ENCODE peak calls at places on chromosomes 6 and 20, in six cellular contexts. T is mesenchymal stem cell, O is H9, M is IMR-90, H is mesendoderm, D is H1. L is an unnamed sample.

GRCh38 chr6:154229796-154230195 is 126.8 kb downstream of the IPCEF1 start:
- DNase-seq in T (no peak), H (no peak), O (no peak), D (no peak), M (no peak), L (no peak)

GRCh38 chr6:141846639-141847038 is 286.1 kb upstream of the GJE1 start:
- DNase-seq in M (no peak), T (no peak), D (no peak), H (no peak), O (no peak), L (no peak)

GRCh38 chr6:111339294-111339693 is 143.7 kb downstream of the REV3L start:
- DNase-seq in T (no peak), M (no peak), D (no peak), H (no peak), O (no peak), L (no peak)

GRCh38 chr6:102022803-102023202 is 629.3 kb downstream of the GRIK2 start:
- DNase-seq in M (no peak), D (no peak), H (no peak), T (no peak), O (no peak), L (no peak)

GRCh38 chr6:80329496-80329895 is 223.0 kb downstream of the BCKDHB start:
- DNase-seq in D (no peak), O (peak), T (no peak), H (no peak), M (no peak), L (peak)

GRCh38 chr20:41072099-41072798 is 43.6 kb downstream of the TOP1 start:
- DNase-seq in H (no peak), D (no peak), M (peak), O (no peak), T (peak), L (no peak)

GRCh38 chr6:163438940-163439335 is 24.4 kb downstream of the QKI start:
- DNase-seq in T (peak), O (no peak), M (no peak), H (no peak), D (no peak), L (no peak)

GRCh38 chr6:144809969-144810368 is 524.8 kb downstream of the UTRN start:
- DNase-seq in M (no peak), D (no peak), T (no peak), O (no peak), H (no peak), L (no peak)

GRCh38 chr6:14423330-14423729 is 305.8 kb downstream of the CD83 start:
- DNase-seq in D (no peak), T (peak), H (no peak), M (peak), O (no peak), L (no peak)

GRCh38 chr6:101747711-101748110 is 354.2 kb downstream of the GRIK2 start:
- DNase-seq in M (no peak), O (no peak), T (no peak), H (peak), D (no peak), L (no peak)

GRCh38 chr6:101980924-101981323 is 587.4 kb downstream of the GRIK2 start:
- DNase-seq in O (no peak), T (no peak), M (no peak), H (no peak), D (no peak), L (no peak)

GRCh38 chr6:1942834-1943233 is 302.6 kb downstream of the GMDS start:
- DNase-seq in O (no peak), T (no peak), M (no peak), D (no peak), H (no peak), L (no peak)

GRCh38 chr6:117484052-117484646 is 1.7 kb downstream of the DCBLD1 start:
- DNase-seq in H (no peak), D (no peak), T (no peak), O (no peak), M (no peak), L (no peak)

GRCh38 chr6:53112871-53113270 is 35.8 kb downstream of the GCM1 start:
- DNase-seq in T (no peak), H (no peak), O (no peak), M (no peak), D (no peak), L (no peak)

GRCh38 chr6:41442800-41443501 is 103.2 kb upstream of the FOXP4 start:
- DNase-seq in D (peak), M (peak), O (peak), T (peak), H (peak), L (no peak)

GRCh38 chr6:394641-395289 is 3.2 kb downstream of the IRF4 start:
- DNase-seq in D (no peak), M (no peak), O (no peak), T (no peak), H (no peak), L (no peak)
- H2AK5ac ChIP-seq in D (no peak), M (no peak), O (no peak), T (no peak), H (no peak), L (no peak)

DNA sequence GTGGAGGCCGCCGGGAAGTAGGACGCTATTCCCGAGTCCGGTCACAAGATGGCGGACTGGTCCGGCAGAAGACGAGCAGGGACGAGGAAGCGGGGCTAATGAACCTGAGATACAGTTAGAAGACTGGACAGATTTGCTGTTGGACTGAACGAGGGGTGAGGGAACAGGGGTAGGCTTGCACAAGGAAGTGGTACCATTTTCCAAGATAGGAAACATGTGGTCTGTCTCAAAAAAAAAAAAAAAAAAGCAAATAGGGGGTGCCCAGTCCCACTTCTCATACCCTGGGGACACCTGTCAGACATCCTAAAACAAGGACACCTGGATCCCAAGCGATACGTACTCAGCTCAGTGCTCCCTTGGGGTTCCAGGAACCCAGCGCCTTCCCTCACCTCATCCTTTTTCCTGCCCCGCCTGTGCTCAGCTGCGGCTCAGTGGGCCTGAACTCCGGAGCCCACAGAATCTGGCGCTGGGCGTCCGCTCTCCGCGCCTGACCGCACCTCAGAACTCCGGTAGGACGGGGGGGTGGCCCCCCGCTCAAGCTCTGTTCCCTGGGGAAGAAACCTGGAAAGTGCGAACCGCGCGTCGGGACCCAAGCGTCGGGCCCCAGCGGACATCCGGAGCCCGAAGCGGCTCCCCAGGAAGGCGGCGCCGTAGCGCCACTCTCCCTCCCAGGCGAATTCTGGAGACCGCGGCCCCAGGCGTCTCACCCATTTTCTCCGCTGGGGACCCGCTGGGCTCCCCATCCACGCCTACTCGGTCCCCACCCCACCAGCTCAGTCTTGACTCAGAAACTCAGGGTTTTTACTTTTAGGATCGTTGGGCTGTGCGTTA is at the start of gene LY6G5C:
- DNase-seq in H (peak), M (peak), T (peak), D (no peak), O (peak), L (peak)
- H2BK5ac ChIP-seq in H (no peak), M (peak), T (no peak), D (peak), O (no peak), L (peak)

GRCh38 chr20:38602185-38602581 is 574 bp downstream of the ARHGAP40 start:
- DNase-seq in D (no peak), O (peak), T (no peak), M (no peak), H (peak), L (no peak)

GRCh38 chr20:38599410-38599882 is 2.2 kb upstream of the ARHGAP40 start:
- DNase-seq in H (peak), T (no peak), D (no peak), M (no peak), O (no peak), L (no peak)

GRCh38 chr20:38601216-38602184 is at the start of gene ARHGAP40:
- DNase-seq in D (no peak), H (peak), O (peak), M (no peak), T (no peak), L (no peak)

GRCh38 chr20:38603286-38603685 is 1.7 kb downstream of the ARHGAP40 start:
- DNase-seq in M (no peak), H (no peak), T (no peak), O (no peak), D (no peak), L (no peak)

DNA sequence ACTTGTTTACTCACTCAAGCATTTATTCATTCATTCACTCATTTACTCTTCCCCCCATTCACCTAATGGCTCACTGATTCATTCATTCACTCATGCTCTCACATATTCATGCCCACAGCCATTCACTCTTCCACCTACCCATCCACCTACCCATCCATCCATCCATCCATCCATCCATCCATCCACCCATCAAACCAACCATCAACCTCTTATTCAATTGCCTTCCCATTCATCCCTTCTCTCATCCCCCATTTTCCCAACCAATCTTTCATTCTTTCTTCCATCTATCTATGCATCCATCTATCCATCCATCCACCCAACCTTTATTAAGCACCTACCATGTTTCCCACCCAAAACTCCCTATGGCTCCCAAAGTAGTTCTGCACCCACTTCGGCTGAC is 1.6 kb upstream of the ARHGAP40 start:
- DNase-seq in M (no peak), D (no peak), O (no peak), H (no peak), T (no peak), L (no peak)
- H2AK5ac ChIP-seq in M (no peak), D (no peak), O (no peak), H (peak), T (no peak), L (no peak)

DNA sequence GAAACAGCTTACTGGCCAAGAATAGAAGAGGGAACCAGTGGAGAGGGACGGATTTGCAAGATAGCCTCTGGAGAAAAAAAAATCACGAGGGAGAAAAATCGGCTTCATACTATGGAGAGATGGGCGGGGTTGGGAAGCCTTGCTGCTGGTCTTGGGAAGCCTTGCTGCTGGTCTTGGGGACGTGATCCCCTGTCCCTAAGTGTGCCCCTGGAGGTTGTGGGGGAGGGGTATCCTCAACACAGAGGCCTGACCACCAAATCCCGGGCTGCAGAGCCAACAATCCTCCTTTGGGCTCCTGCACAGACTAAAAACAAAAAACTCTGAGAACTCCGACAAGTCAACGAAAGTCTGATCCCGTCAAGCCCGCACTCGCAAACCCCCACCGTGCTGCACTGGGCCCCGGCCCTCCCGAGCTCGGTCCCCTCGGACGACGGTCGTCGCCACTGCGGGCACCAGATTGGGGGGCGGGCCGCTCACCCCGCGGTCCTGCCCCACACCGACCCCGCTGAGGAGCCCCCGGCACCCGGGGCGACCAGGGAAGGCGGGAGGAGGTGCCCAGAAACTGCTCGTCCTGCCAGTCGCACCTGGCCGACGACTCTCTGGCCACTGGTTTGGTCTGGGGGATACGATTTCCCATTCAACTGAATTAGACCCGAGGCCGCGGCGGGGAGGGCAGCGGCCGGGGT is 720 bp downstream of the MAP7 start:
- DNase-seq in M (no peak), O (peak), T (peak), H (peak), D (no peak), L (no peak)
- H2BK5ac ChIP-seq in M (no peak), O (no peak), T (no peak), H (no peak), D (no peak), L (no peak)

GRCh38 chr20:62590301-62591121 is 51.8 kb upstream of the SLCO4A1 start:
- DNase-seq in H (no peak), O (no peak), M (peak), D (no peak), T (no peak), L (no peak)
- H2AK5ac ChIP-seq in H (no peak), O (no peak), M (no peak), D (no peak), T (no peak), L (no peak)